ENCODE peak calls at places on chromosomes 2 and 18, in eight cellular contexts. Y is EL; K is NCI-H1092; S is stimulated activated naive CD8-positive, alpha-beta T cell treated with anti-CD3 and anti-CD28 coated beads, Interleukin-15, Interleukin-2, amounts not matched to agents 100 U/mL and 50 U/mL, for 24 hours; R is HS-27A; D is Calu3; J is WTC11; L is anterior cingulate cortex. T is an unnamed sample.
A peak's percentile ranks its signal among the peaks of the same experiment; 100 is the strongest.

GRCh38 chr2:145994910-145995309 is 1475.0 kb upstream of the ZEB2 start:
- DNase-seq in K (no peak), L (no peak), R (no peak), J (no peak), D (no peak), Y (no peak), S (no peak), T (no peak)

GRCh38 chr2:10009811-10010781 is 33.3 kb upstream of the KLF11 start:
- DNase-seq in S (no peak), Y (peak; percentile 49), D (no peak), R (no peak), J (no peak), L (peak; percentile 37), K (no peak), T (no peak)

GRCh38 chr2:128364441-128364911 is 45.8 kb upstream of the HS6ST1 start:
- DNase-seq in J (no peak), D (no peak), L (no peak), Y (no peak), R (no peak), K (no peak), S (no peak), T (no peak)

GRCh38 chr18:77063256-77063655 is 69.3 kb downstream of the MBP start:
- DNase-seq in R (no peak), L (no peak), S (peak; percentile 83), J (no peak), Y (peak; percentile 31), D (no peak), K (no peak), T (peak; percentile 95)

GRCh38 chr18:8763611-8764010 is 58.3 kb downstream of the MTCL1 start:
- DNase-seq in K (no peak), L (no peak), D (no peak), J (no peak), R (no peak), S (no peak), Y (no peak), T (no peak)

GRCh38 chr2:121690095-121690494 is 40.8 kb upstream of the CLASP1 start:
- DNase-seq in D (no peak), S (no peak), K (no peak), L (no peak), R (no peak), Y (no peak), J (no peak), T (no peak)

GRCh38 chr2:69642709-69643601 is 584 bp downstream of the AAK1 start:
- DNase-seq in R (peak; percentile 41), K (no peak), J (peak; percentile 69), L (peak; percentile 53), D (peak; percentile 39), S (peak; percentile 73), Y (peak; percentile 83), T (peak; percentile 80)

GRCh38 chr2:177900091-177900490 is 172.5 kb downstream of the PDE11A start:
- DNase-seq in D (no peak), R (no peak), J (no peak), K (no peak), L (no peak), S (no peak), Y (peak; percentile 6), T (no peak)

GRCh38 chr18:59006461-59007067 is 133.1 kb upstream of the SEC11C start:
- DNase-seq in S (no peak), D (no peak), Y (peak; percentile 62), R (no peak), K (no peak), J (no peak), L (no peak), T (no peak)